ENCODE peak calls at places on chromosomes 13 and 19, in ten cellular contexts. S, R, W, D, T, A, K, U, L and J are unnamed samples.

GRCh38 chr19:13291913-13292312 is 141.7 kb downstream of the IER2 start:
- DNase-seq in S (no peak), R (no peak), W (no peak), D (no peak), T (no peak), A (no peak), K (no peak), U (no peak), L (no peak), J (no peak)

GRCh38 chr19:33384983-33385382 is 11.5 kb downstream of the CEBPG start:
- DNase-seq in S (no peak), R (no peak), W (no peak), D (no peak), T (no peak), A (no peak), K (no peak), U (no peak), L (no peak), J (no peak)

GRCh38 chr19:39148939-39149529 is 23.4 kb downstream of the PAK4 start:
- DNase-seq in S (no peak), R (no peak), W (no peak), D (no peak), T (no peak), A (no peak), K (no peak), U (no peak), L (no peak), J (no peak)

GRCh38 chr13:41061914-41062837 is 867 bp downstream of the WBP4 start:
- DNase-seq in S (no peak), R (no peak), W (no peak), D (no peak), T (no peak), A (no peak), K (peak), U (no peak), L (no peak), J (no peak)

GRCh38 chr13:97353927-97354326 is 80.0 kb upstream of the RAP2A start:
- DNase-seq in S (no peak), R (no peak), W (no peak), D (no peak), T (no peak), A (no peak), K (no peak), U (no peak), L (no peak), J (no peak)

GRCh38 chr19:289651-290538 is 1.3 kb downstream of the PLPP2 start:
- DNase-seq in S (no peak), R (peak), W (no peak), D (no peak), T (peak), A (no peak), K (no peak), U (no peak), L (peak), J (no peak)

GRCh38 chr13:42028113-42028799 is 20.2 kb upstream of the DGKH start:
- DNase-seq in S (no peak), R (no peak), W (peak), D (no peak), T (no peak), A (no peak), K (no peak), U (no peak), L (no peak), J (no peak)

GRCh38 chr13:46126074-46126473 is 21.2 kb upstream of the CPB2 start:
- DNase-seq in S (no peak), R (no peak), W (no peak), D (no peak), T (no peak), A (no peak), K (no peak), U (no peak), L (no peak), J (no peak)

GRCh38 chr13:100399455-100399854 is 189.1 kb downstream of the GGACT start:
- DNase-seq in S (no peak), R (no peak), W (no peak), D (no peak), T (no peak), A (no peak), K (peak), U (no peak), L (no peak), J (no peak)

GRCh38 chr13:100933841-100934240 is 259.2 kb upstream of the TMTC4 start:
- DNase-seq in S (no peak), R (no peak), W (no peak), D (no peak), T (no peak), A (no peak), K (no peak), U (no peak), L (no peak), J (no peak)

GRCh38 chr19:47309038-47309437 is 623 bp upstream of the C5AR1 start:
- DNase-seq in S (no peak), R (no peak), W (no peak), D (no peak), T (peak), A (no peak), K (no peak), U (no peak), L (no peak), J (no peak)

GRCh38 chr19:19230999-19231398 is 19.2 kb downstream of the NCAN start:
- DNase-seq in S (no peak), R (no peak), W (no peak), D (no peak), T (no peak), A (no peak), K (no peak), U (no peak), L (no peak), J (no peak)

GRCh38 chr19:11195169-11195568 is 2.2 kb downstream of the KANK2 start:
- DNase-seq in S (peak), R (no peak), W (no peak), D (no peak), T (no peak), A (no peak), K (no peak), U (no peak), L (no peak), J (no peak)

GRCh38 chr13:99686157-99686572 is 184.9 kb downstream of the TM9SF2 start:
- DNase-seq in S (peak), R (no peak), W (no peak), D (no peak), T (no peak), A (no peak), K (no peak), U (no peak), L (no peak), J (no peak)

GRCh38 chr13:33651766-33652165 is 166.2 kb upstream of the RFC3 start:
- DNase-seq in S (no peak), R (no peak), W (no peak), D (no peak), T (no peak), A (no peak), K (no peak), U (no peak), L (no peak), J (no peak)

GRCh38 chr13:112103971-112104872 is 37.3 kb downstream of the SOX1 start:
- DNase-seq in S (no peak), R (no peak), W (no peak), D (no peak), T (no peak), A (no peak), K (no peak), U (peak), L (no peak), J (no peak)

GRCh38 chr13:52164989-52165388 is 5.6 kb upstream of the NEK3 start:
- DNase-seq in S (no peak), R (no peak), W (no peak), D (no peak), T (no peak), A (no peak), K (no peak), U (peak), L (no peak), J (no peak)

GRCh38 chr19:18784786-18785120 is 6.4 kb downstream of the COMP start:
- DNase-seq in S (no peak), R (no peak), W (no peak), D (no peak), T (no peak), A (no peak), K (no peak), U (no peak), L (no peak), J (no peak)